ENCODE peak calls at places on chromosomes 1 and 21, in five cellular contexts. One of them, this sample, is unnamed.

GRCh38 chr21:25535811-25536210 is 71.5 kb downstream of the MRPL39 start:
- DNase-seq in AG09309: no peak
- DNase-seq in BJ: no peak
- DNase-seq in fibroblast of the aortic adventitia: no peak
- DNase-seq in body of pancreas: no peak
- DNase-seq in this sample: no peak

GRCh38 chr21:45209046-45209445 is 78.6 kb downstream of the POFUT2 start:
- DNase-seq in AG09309: peak; percentile 8
- DNase-seq in BJ: peak; percentile 26
- DNase-seq in fibroblast of the aortic adventitia: peak; percentile 64
- DNase-seq in body of pancreas: no peak
- DNase-seq in this sample: peak; percentile 11

GRCh38 chr1:65156910-65157545 is 9.0 kb downstream of the AK4 start:
- DNase-seq in AG09309: no peak
- DNase-seq in BJ: no peak
- DNase-seq in fibroblast of the aortic adventitia: no peak
- DNase-seq in body of pancreas: no peak
- DNase-seq in this sample: no peak

GRCh38 chr1:70140894-70141293 is 64.5 kb downstream of the LRRC40 start:
- DNase-seq in AG09309: no peak
- DNase-seq in BJ: no peak
- DNase-seq in fibroblast of the aortic adventitia: peak; percentile 24
- DNase-seq in body of pancreas: no peak
- DNase-seq in this sample: no peak

GRCh38 chr1:201004732-201005131 is 18.8 kb downstream of the KIF21B start:
- DNase-seq in AG09309: no peak
- DNase-seq in BJ: no peak
- DNase-seq in fibroblast of the aortic adventitia: no peak
- DNase-seq in body of pancreas: no peak
- DNase-seq in this sample: no peak

GRCh38 chr1:63509718-63510117 is 13.3 kb downstream of the ITGB3BP start:
- DNase-seq in AG09309: no peak
- DNase-seq in BJ: no peak
- DNase-seq in fibroblast of the aortic adventitia: no peak
- DNase-seq in body of pancreas: no peak
- DNase-seq in this sample: no peak

GRCh38 chr1:205270764-205271163 is 43.0 kb downstream of the TMCC2 start:
- DNase-seq in AG09309: no peak
- DNase-seq in BJ: no peak
- DNase-seq in fibroblast of the aortic adventitia: peak; percentile 50
- DNase-seq in body of pancreas: no peak
- DNase-seq in this sample: no peak

GRCh38 chr1:110412576-110412975 is 5.1 kb upstream of the LAMTOR5 start:
- DNase-seq in AG09309: no peak
- DNase-seq in BJ: no peak
- DNase-seq in fibroblast of the aortic adventitia: peak; percentile 81
- DNase-seq in body of pancreas: peak; percentile 65
- DNase-seq in this sample: no peak

GRCh38 chr1:59199147-59199546 is 97.7 kb upstream of the FGGY start:
- DNase-seq in AG09309: no peak
- DNase-seq in BJ: no peak
- DNase-seq in fibroblast of the aortic adventitia: no peak
- DNase-seq in body of pancreas: no peak
- DNase-seq in this sample: no peak

GRCh38 chr1:16984717-16985116 is 4.3 kb upstream of the MFAP2 start:
- DNase-seq in AG09309: peak; percentile 52
- DNase-seq in BJ: peak; percentile 74
- DNase-seq in fibroblast of the aortic adventitia: peak; percentile 97
- DNase-seq in body of pancreas: peak; percentile 40
- DNase-seq in this sample: no peak

GRCh38 chr1:155125946-155126493 is 1.7 kb upstream of the EFNA1 start:
- DNase-seq in AG09309: no peak
- DNase-seq in BJ: no peak
- DNase-seq in fibroblast of the aortic adventitia: peak; percentile 13
- DNase-seq in body of pancreas: peak; percentile 76
- DNase-seq in this sample: no peak

GRCh38 chr1:239112536-239112935 is 273.8 kb upstream of the CHRM3 start:
- DNase-seq in AG09309: no peak
- DNase-seq in BJ: no peak
- DNase-seq in fibroblast of the aortic adventitia: no peak
- DNase-seq in body of pancreas: no peak
- DNase-seq in this sample: no peak

GRCh38 chr1:166174108-166174507 is 7.3 kb upstream of the FAM78B start:
- DNase-seq in AG09309: no peak
- DNase-seq in BJ: no peak
- DNase-seq in fibroblast of the aortic adventitia: peak; percentile 36
- DNase-seq in body of pancreas: peak; percentile 16
- DNase-seq in this sample: no peak

GRCh38 chr1:201663777-201664176 is 124.8 kb downstream of the NAV1 start:
- DNase-seq in AG09309: no peak
- DNase-seq in BJ: no peak
- DNase-seq in fibroblast of the aortic adventitia: no peak
- DNase-seq in body of pancreas: no peak
- DNase-seq in this sample: no peak

GRCh38 chr1:168342572-168343280 is 62.0 kb downstream of the TBX19 start:
- DNase-seq in AG09309: peak; percentile 80
- DNase-seq in BJ: peak; percentile 66
- DNase-seq in fibroblast of the aortic adventitia: peak; percentile 96
- DNase-seq in body of pancreas: peak; percentile 85
- DNase-seq in this sample: peak; percentile 66

GRCh38 chr1:241531195-241532172 is 694 bp upstream of the KMO start:
- DNase-seq in AG09309: peak; percentile 37
- DNase-seq in BJ: peak; percentile 28
- DNase-seq in fibroblast of the aortic adventitia: peak; percentile 83
- DNase-seq in body of pancreas: no peak
- DNase-seq in this sample: peak; percentile 57

GRCh38 chr1:108708726-108709660 is 3.7 kb upstream of the FNDC7 start:
- DNase-seq in AG09309: no peak
- DNase-seq in BJ: no peak
- DNase-seq in fibroblast of the aortic adventitia: peak; percentile 70
- DNase-seq in body of pancreas: no peak
- DNase-seq in this sample: no peak

GRCh38 chr1:205700865-205701401 is 20.6 kb upstream of the SLC45A3 start:
- DNase-seq in AG09309: no peak
- DNase-seq in BJ: no peak
- DNase-seq in fibroblast of the aortic adventitia: peak; percentile 33
- DNase-seq in body of pancreas: no peak
- DNase-seq in this sample: no peak

GRCh38 chr1:39525366-39526165 is 34.1 kb downstream of the BMP8A start:
- DNase-seq in AG09309: no peak
- DNase-seq in BJ: no peak
- DNase-seq in fibroblast of the aortic adventitia: no peak
- DNase-seq in body of pancreas: no peak
- DNase-seq in this sample: no peak

GRCh38 chr1:44676484-44677200 is 2.1 kb downstream of the ARMH1 start:
- DNase-seq in AG09309: peak; percentile 23
- DNase-seq in BJ: peak; percentile 39
- DNase-seq in fibroblast of the aortic adventitia: peak; percentile 29
- DNase-seq in body of pancreas: no peak
- DNase-seq in this sample: peak; percentile 61

DNA sequence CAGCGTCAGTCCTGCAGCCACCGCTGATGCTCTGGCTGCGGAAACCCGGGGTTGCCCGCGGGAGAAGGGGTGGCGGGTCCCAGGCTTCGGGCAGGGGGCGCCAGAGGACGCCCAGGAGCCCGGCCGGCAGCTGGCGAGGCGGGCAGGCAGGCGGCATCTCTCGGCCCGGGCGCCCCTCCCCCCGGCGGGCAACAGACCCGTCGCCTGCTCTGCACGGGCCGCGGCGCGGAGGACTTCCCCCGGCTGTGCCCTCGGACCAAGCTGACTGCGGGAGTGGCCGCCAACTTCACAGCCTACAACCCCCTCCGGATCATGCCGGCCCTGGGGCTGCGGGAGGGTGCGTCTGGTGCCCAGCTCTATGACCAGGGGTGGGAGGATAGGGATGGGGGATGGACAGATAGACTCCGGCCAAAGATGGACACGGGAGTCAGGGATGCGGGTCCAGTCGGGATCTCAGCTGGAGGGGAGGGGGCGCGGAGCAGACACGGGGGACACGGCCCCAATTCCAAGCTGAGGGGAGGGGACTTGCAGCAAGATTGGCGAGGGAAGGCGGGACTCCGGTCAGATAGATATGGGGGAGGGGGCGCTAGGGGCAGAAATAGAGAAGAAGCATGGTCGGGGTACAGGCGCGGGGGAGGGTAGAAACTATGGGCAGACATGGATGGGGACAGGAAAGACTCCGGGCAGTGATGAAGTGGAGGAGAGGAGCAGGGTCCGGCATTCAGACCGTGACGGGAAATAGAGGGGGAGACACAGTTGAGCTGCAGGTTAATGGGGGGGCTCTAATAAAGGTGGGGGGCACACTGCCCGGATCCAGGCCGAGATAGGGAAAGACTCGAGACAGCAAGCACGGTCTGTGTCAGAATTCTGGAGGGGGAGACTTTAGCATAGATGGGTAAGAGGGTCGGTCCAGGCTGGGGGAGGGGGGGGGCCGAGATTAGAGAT is 1.1 kb downstream of the ADGRB2 start:
- DNase-seq in AG09309: no peak
- DNase-seq in BJ: no peak
- DNase-seq in fibroblast of the aortic adventitia: no peak
- DNase-seq in body of pancreas: peak; percentile 73
- DNase-seq in this sample: no peak
- H3K4me3 ChIP-seq in AG09309: peak overlapping the region; percentile 67
- H3K4me3 ChIP-seq in BJ: peak overlapping the region; percentile 57
- H3K4me3 ChIP-seq in fibroblast of the aortic adventitia: peak overlapping the region; percentile 67
- H3K4me3 ChIP-seq in body of pancreas: no peak overlapping the region
- H3K4me3 ChIP-seq in this sample: peak overlapping the region; percentile 55

GRCh38 chr1:8863138-8863537 is 15.3 kb downstream of the ENO1 start:
- DNase-seq in AG09309: no peak
- DNase-seq in BJ: no peak
- DNase-seq in fibroblast of the aortic adventitia: no peak
- DNase-seq in body of pancreas: no peak
- DNase-seq in this sample: no peak
- H3K4me3 ChIP-seq in AG09309: no peak overlapping the region
- H3K4me3 ChIP-seq in BJ: no peak overlapping the region
- H3K4me3 ChIP-seq in fibroblast of the aortic adventitia: no peak overlapping the region
- H3K4me3 ChIP-seq in body of pancreas: no peak overlapping the region
- H3K4me3 ChIP-seq in this sample: no peak overlapping the region

DNA sequence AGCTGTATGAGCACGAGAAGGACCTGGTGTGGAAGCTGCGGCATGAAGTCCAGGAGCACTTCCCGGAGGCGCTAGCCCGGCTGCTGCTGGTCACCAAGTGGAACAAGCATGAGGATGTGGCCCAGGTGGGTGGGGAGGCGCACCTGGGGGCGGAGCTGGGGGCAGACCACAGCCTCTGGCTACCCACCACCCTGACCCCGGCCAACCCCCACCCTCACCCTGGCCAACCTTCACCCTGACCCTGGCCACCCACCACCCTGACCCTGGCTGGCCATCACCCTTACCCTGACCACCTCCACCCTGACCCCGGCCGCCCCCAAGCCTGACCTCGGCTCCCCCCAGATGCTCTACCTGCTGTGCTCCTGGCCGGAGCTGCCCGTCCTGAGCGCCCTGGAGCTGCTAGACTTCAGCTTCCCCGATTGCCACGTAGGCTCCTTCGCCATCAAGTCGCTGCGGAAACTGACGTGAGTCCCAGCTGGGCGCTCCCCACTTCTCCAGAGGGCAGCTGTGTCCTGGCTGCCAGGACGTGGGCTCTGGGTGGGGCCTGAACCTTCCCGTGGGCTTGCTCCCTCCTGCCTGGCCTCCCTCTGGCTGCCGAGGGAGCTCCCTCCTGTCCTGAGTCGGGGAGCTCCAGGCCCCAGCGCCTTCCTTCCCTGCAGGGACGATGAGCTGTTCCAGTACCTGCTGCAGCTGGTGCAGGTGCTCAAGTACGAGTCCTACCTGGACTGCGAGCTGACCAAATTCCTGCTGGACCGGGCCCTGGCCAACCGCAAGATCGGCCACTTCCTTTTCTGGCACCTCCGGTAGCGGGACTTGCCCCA is 69.5 kb downstream of the PIK3CD start:
- DNase-seq in AG09309: no peak
- DNase-seq in BJ: no peak
- DNase-seq in fibroblast of the aortic adventitia: no peak
- DNase-seq in body of pancreas: no peak
- DNase-seq in this sample: no peak
- H3K4me3 ChIP-seq in AG09309: no peak overlapping the region
- H3K4me3 ChIP-seq in BJ: no peak overlapping the region
- H3K4me3 ChIP-seq in fibroblast of the aortic adventitia: no peak overlapping the region
- H3K4me3 ChIP-seq in body of pancreas: no peak overlapping the region
- H3K4me3 ChIP-seq in this sample: no peak overlapping the region

GRCh38 chr1:119327436-119328155 is 41.0 kb upstream of the HAO2 start:
- DNase-seq in AG09309: peak; percentile 7
- DNase-seq in BJ: peak; percentile 5
- DNase-seq in fibroblast of the aortic adventitia: peak; percentile 16
- DNase-seq in body of pancreas: peak; percentile 19
- DNase-seq in this sample: peak; percentile 39
- H3K4me3 ChIP-seq in AG09309: no peak overlapping the region
- H3K4me3 ChIP-seq in BJ: no peak overlapping the region
- H3K4me3 ChIP-seq in fibroblast of the aortic adventitia: peak overlapping the region; percentile 18
- H3K4me3 ChIP-seq in body of pancreas: no peak overlapping the region
- H3K4me3 ChIP-seq in this sample: peak overlapping the region; percentile 11

GRCh38 chr1:227333423-227333822 is 15.1 kb upstream of the CDC42BPA start:
- DNase-seq in AG09309: no peak
- DNase-seq in BJ: no peak
- DNase-seq in fibroblast of the aortic adventitia: no peak
- DNase-seq in body of pancreas: no peak
- DNase-seq in this sample: no peak
- H3K4me3 ChIP-seq in AG09309: no peak overlapping the region
- H3K4me3 ChIP-seq in BJ: no peak overlapping the region
- H3K4me3 ChIP-seq in fibroblast of the aortic adventitia: no peak overlapping the region
- H3K4me3 ChIP-seq in body of pancreas: no peak overlapping the region
- H3K4me3 ChIP-seq in this sample: no peak overlapping the region

DNA sequence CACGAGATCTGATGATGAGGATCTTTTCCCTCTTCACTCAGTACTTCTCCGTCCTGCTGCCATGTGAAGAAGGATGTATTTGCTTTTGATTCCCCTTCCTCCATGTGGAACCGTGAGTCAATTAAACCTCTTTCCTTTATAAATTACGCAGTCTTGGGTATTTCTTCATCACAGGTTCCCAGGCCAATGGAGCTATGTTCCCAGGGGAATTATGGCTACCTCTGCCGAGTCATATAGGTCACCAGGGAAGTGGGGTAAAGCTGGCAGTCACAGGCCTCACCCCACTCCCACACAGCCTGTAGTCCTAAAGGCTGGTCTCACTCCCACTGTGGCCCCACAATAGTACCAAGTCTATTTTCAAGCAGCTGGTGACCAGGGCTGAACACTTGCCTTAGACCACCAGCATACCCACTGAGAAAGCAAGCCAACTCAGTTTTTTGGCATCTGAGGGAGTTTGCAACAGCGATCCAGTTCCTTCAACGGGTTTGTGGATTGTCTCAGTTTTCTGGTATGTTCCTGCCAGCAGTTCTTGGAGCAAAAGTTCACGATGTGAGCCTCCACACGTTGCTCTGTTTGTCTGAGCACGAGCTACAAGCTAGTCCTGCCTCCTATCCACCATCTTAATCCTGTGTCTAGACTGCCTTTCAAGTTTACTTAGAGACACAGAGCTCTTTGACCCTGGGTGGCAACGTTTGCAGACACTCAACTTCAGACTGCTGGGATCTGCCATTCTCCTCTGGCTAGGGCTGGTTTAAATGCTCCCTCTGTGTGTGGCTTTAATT is 104.5 kb downstream of the CENPF start:
- DNase-seq in AG09309: peak; percentile 21
- DNase-seq in BJ: no peak
- DNase-seq in fibroblast of the aortic adventitia: peak; percentile 49
- DNase-seq in body of pancreas: no peak
- DNase-seq in this sample: no peak
- H3K4me3 ChIP-seq in AG09309: no peak overlapping the region
- H3K4me3 ChIP-seq in BJ: no peak overlapping the region
- H3K4me3 ChIP-seq in fibroblast of the aortic adventitia: no peak overlapping the region
- H3K4me3 ChIP-seq in body of pancreas: no peak overlapping the region
- H3K4me3 ChIP-seq in this sample: no peak overlapping the region